ENCODE peak calls at places on chromosomes 12 and 14, in nine cellular contexts. Q, L, C, N, D, J, H, I and S are unnamed samples.

GRCh38 chr12:58148405-58148804 is 207.0 kb downstream of the ATP23 start:
- DNase-seq in Q (peak; percentile 49), L (no peak), C (no peak), N (no peak), D (no peak), J (no peak), H (no peak), I (peak; percentile 15), S (no peak)

GRCh38 chr12:46144433-46144832 is 124.4 kb downstream of the SLC38A1 start:
- DNase-seq in Q (no peak), L (no peak), C (no peak), N (no peak), D (no peak), J (no peak), H (no peak), I (no peak), S (no peak)

GRCh38 chr12:128551266-128552025 is 272.3 kb downstream of the SLC15A4 start:
- DNase-seq in Q (no peak), L (no peak), C (no peak), N (no peak), D (no peak), J (no peak), H (no peak), I (no peak), S (no peak)

GRCh38 chr14:52349731-52350130 is 35.6 kb downstream of the PTGER2 start:
- DNase-seq in Q (no peak), L (no peak), C (no peak), N (peak; percentile 33), D (no peak), J (no peak), H (no peak), I (no peak), S (no peak)

GRCh38 chr12:31589896-31590729 is 823 bp downstream of the DENND5B start:
- DNase-seq in Q (peak; percentile 35), L (peak; percentile 73), C (peak; percentile 70), N (peak; percentile 46), D (peak; percentile 81), J (no peak), H (no peak), I (peak; percentile 83), S (peak; percentile 83)

GRCh38 chr12:103806807-103807206 is 34.2 kb downstream of the NT5DC3 start:
- DNase-seq in Q (no peak), L (no peak), C (no peak), N (no peak), D (no peak), J (no peak), H (no peak), I (no peak), S (no peak)

GRCh38 chr14:64725360-64725815 is 21.2 kb downstream of the PLEKHG3 start:
- DNase-seq in Q (no peak), L (peak; percentile 17), C (no peak), N (no peak), D (peak; percentile 41), J (no peak), H (no peak), I (no peak), S (no peak)

GRCh38 chr12:98471085-98471484 is 44.3 kb upstream of the TMPO start:
- DNase-seq in Q (no peak), L (no peak), C (no peak), N (no peak), D (no peak), J (no peak), H (no peak), I (no peak), S (no peak)

GRCh38 chr12:4518106-4518728 is 20.5 kb upstream of the RAD51AP1 start:
- DNase-seq in Q (peak; percentile 52), L (no peak), C (no peak), N (no peak), D (no peak), J (no peak), H (no peak), I (no peak), S (no peak)

GRCh38 chr12:20211537-20211936 is 156.8 kb upstream of the PDE3A start:
- DNase-seq in Q (no peak), L (no peak), C (no peak), N (no peak), D (no peak), J (no peak), H (no peak), I (no peak), S (no peak)

GRCh38 chr12:125403145-125403789 is 338.0 kb downstream of the AACS start:
- DNase-seq in Q (peak; percentile 13), L (no peak), C (no peak), N (peak; percentile 19), D (no peak), J (no peak), H (no peak), I (peak; percentile 29), S (no peak)

GRCh38 chr12:107684029-107684790 is 1.4 kb upstream of the PWP1 start:
- DNase-seq in Q (no peak), L (no peak), C (no peak), N (no peak), D (no peak), J (no peak), H (no peak), I (no peak), S (no peak)

GRCh38 chr12:42762395-42762925 is 172.9 kb upstream of the PRICKLE1 start:
- DNase-seq in Q (no peak), L (no peak), C (no peak), N (no peak), D (no peak), J (no peak), H (no peak), I (no peak), S (no peak)

GRCh38 chr12:121036810-121037326 is 2.2 kb downstream of the OASL start:
- DNase-seq in Q (peak; percentile 66), L (no peak), C (no peak), N (peak; percentile 61), D (no peak), J (peak; percentile 30), H (no peak), I (no peak), S (no peak)

GRCh38 chr12:89019439-89020120 is 332.7 kb downstream of the DUSP6 start:
- DNase-seq in Q (peak; percentile 91), L (peak; percentile 46), C (peak; percentile 34), N (peak; percentile 76), D (peak; percentile 60), J (peak; percentile 46), H (peak; percentile 54), I (peak; percentile 72), S (peak; percentile 67)

GRCh38 chr14:80202888-80203562 is 8.3 kb downstream of the DIO2 start:
- DNase-seq in Q (peak; percentile 6), L (no peak), C (no peak), N (peak; percentile 18), D (no peak), J (no peak), H (no peak), I (peak; percentile 20), S (peak; percentile 57)

GRCh38 chr12:4830568-4830967 is 79.1 kb upstream of the KCNA1 start:
- DNase-seq in Q (no peak), L (no peak), C (no peak), N (no peak), D (no peak), J (no peak), H (no peak), I (no peak), S (no peak)

GRCh38 chr14:92924247-92924646 is 1.3 kb downstream of the CHGA start:
- DNase-seq in Q (no peak), L (no peak), C (no peak), N (no peak), D (no peak), J (no peak), H (no peak), I (no peak), S (no peak)

GRCh38 chr14:66395300-66395699 is 90.9 kb upstream of the CCDC196 start:
- DNase-seq in Q (peak; percentile 40), L (no peak), C (no peak), N (peak; percentile 30), D (no peak), J (no peak), H (no peak), I (no peak), S (no peak)

GRCh38 chr12:77943466-77943865 is 112.8 kb downstream of the NAV3 start:
- DNase-seq in Q (peak; percentile 97), L (no peak), C (no peak), N (no peak), D (no peak), J (no peak), H (no peak), I (no peak), S (no peak)

GRCh38 chr12:92363295-92364146 is 217.9 kb upstream of the BTG1 start:
- DNase-seq in Q (no peak), L (peak; percentile 31), C (no peak), N (peak; percentile 36), D (peak; percentile 58), J (no peak), H (no peak), I (peak; percentile 29), S (no peak)

GRCh38 chr12:4323400-4323799 is 2.4 kb downstream of the TIGAR start:
- DNase-seq in Q (no peak), L (no peak), C (no peak), N (no peak), D (no peak), J (no peak), H (no peak), I (no peak), S (no peak)